ENCODE peak calls at places on chromosomes 7 and 10, in seven cellular contexts. Y is A673, Q is SW 1271, X is amniotic stem cell, C is NCI-H1417 treated with DMSO at 0.1 percent for 48 hours, Z is T1000, G is aorta. J is an unnamed sample.

GRCh38 chr10:121262774-121263406 is 335.4 kb downstream of the FGFR2 start:
- DNase-seq in Y (no peak), Q (no peak), X (no peak), C (no peak), Z (no peak), G (no peak), J (no peak)

GRCh38 chr7:51477323-51477722 is 160.7 kb upstream of the COBL start:
- DNase-seq in Y (no peak), Q (no peak), X (no peak), C (no peak), Z (no peak), G (no peak), J (no peak)

GRCh38 chr10:48651293-48651692 is 33.4 kb upstream of the WDFY4 start:
- DNase-seq in Y (no peak), Q (no peak), X (no peak), C (no peak), Z (no peak), G (no peak), J (no peak)

GRCh38 chr7:41152179-41152678 is 550.7 kb downstream of the INHBA start:
- DNase-seq in Y (no peak), Q (no peak), X (no peak), C (no peak), Z (no peak), G (no peak), J (no peak)

GRCh38 chr7:84042110-84042539 is 152.5 kb downstream of the SEMA3A start:
- DNase-seq in Y (peak; percentile 90), Q (peak; percentile 94), X (peak; percentile 34), C (no peak), Z (peak; percentile 28), G (no peak), J (peak; percentile 39)

GRCh38 chr7:45402480-45403218 is 171.5 kb upstream of the ADCY1 start:
- DNase-seq in Y (no peak), Q (no peak), X (no peak), C (no peak), Z (peak; percentile 41), G (no peak), J (peak; percentile 47)

GRCh38 chr10:15719899-15720634 is at the start of gene ITGA8:
- DNase-seq in Y (peak; percentile 40), Q (no peak), X (no peak), C (no peak), Z (no peak), G (peak; percentile 81), J (peak; percentile 77)

GRCh38 chr10:102410427-102411073 is 8.0 kb downstream of the PSD start:
- DNase-seq in Y (peak; percentile 48), Q (no peak), X (no peak), C (no peak), Z (no peak), G (no peak), J (no peak)

GRCh38 chr10:133445751-133446708 is 7.7 kb upstream of the SCART1 start:
- DNase-seq in Y (no peak), Q (no peak), X (no peak), C (no peak), Z (no peak), G (peak; percentile 43), J (no peak)

GRCh38 chr10:71761105-71761511 is 12.2 kb downstream of the VSIR start:
- DNase-seq in Y (no peak), Q (no peak), X (no peak), C (no peak), Z (no peak), G (no peak), J (no peak)

GRCh38 chr7:131159961-131160361 is 167.7 kb upstream of the MKLN1 start:
- DNase-seq in Y (no peak), Q (peak; percentile 13), X (peak; percentile 62), C (no peak), Z (no peak), G (no peak), J (no peak)

J was measured in AG20443.